ENCODE peak calls at places on chromosome 12, in five cellular contexts. R, I, N, T and S are unnamed samples.
A peak's percentile ranks its signal among the peaks of the same experiment; 100 is the strongest.

GRCh38 chr12:106288510-106289195 is 13.9 kb upstream of the TCP11L2 start:
- DNase-seq in I (no peak), T (no peak), R (no peak), N (no peak), S (no peak)

GRCh38 chr12:13044002-13044858 is at the start of gene FAM234B:
- DNase-seq in N (peak; percentile 90), I (peak; percentile 80), T (peak; percentile 75), R (peak; percentile 81), S (peak; percentile 48)

GRCh38 chr12:49518914-49519573 is 19.8 kb upstream of the KCNH3 start:
- DNase-seq in T (no peak), I (no peak), R (no peak), N (no peak), S (no peak)

GRCh38 chr12:43501705-43502104 is 50.3 kb downstream of the ADAMTS20 start:
- DNase-seq in I (no peak), R (no peak), T (no peak), N (no peak), S (no peak)

GRCh38 chr12:15620726-15621125 is 168.5 kb downstream of the EPS8 start:
- DNase-seq in I (no peak), N (no peak), T (no peak), R (no peak), S (no peak)

GRCh38 chr12:79083181-79083580 is 218.6 kb downstream of the SYT1 start:
- DNase-seq in I (no peak), R (no peak), N (no peak), T (no peak), S (no peak)

GRCh38 chr12:96190403-96191170 is 3.6 kb upstream of the ELK3 start:
- DNase-seq in T (no peak), R (no peak), N (no peak), I (no peak), S (no peak)

GRCh38 chr12:98847242-98847641 is 202.2 kb downstream of the APAF1 start:
- DNase-seq in N (no peak), R (no peak), I (no peak), T (no peak), S (no peak)

GRCh38 chr12:32457251-32458025 is 58.1 kb downstream of the FGD4 start:
- DNase-seq in N (no peak), T (no peak), I (no peak), R (no peak), S (no peak)

GRCh38 chr12:94977766-94978468 is 25.6 kb downstream of the NDUFA12 start:
- DNase-seq in T (no peak), I (no peak), N (no peak), R (no peak), S (no peak)

GRCh38 chr12:31724597-31724996 is 4.2 kb downstream of the AMN1 start:
- DNase-seq in I (no peak), T (no peak), R (no peak), N (no peak), S (no peak)

GRCh38 chr12:23542187-23542586 is 407.3 kb downstream of the SOX5 start:
- DNase-seq in R (no peak), N (no peak), T (no peak), I (no peak), S (no peak)

GRCh38 chr12:124848621-124849380 is 14.9 kb downstream of the SCARB1 start:
- DNase-seq in T (no peak), N (no peak), R (no peak), I (no peak), S (no peak)

GRCh38 chr12:53424626-53425514 is 1.2 kb downstream of the AMHR2 start:
- DNase-seq in T (no peak), N (no peak), R (no peak), I (no peak), S (no peak)

GRCh38 chr12:65835256-65835655 is 11.0 kb downstream of the HMGA2 start:
- DNase-seq in I (no peak), N (no peak), R (no peak), T (no peak), S (no peak)

GRCh38 chr12:106914796-106915634 is 40.7 kb upstream of the TMEM263 start:
- DNase-seq in I (no peak), N (no peak), R (no peak), T (no peak), S (no peak)

GRCh38 chr12:85798122-85798521 is 38.1 kb downstream of the RASSF9 start:
- DNase-seq in I (no peak), R (no peak), N (no peak), T (no peak), S (no peak)

GRCh38 chr12:118050972-118051910 is 9.7 kb downstream of the WSB2 start:
- DNase-seq in N (peak; percentile 19), I (no peak), T (no peak), R (no peak), S (no peak)

GRCh38 chr12:133129368-133130037 is 571 bp downstream of the ZNF891 start:
- DNase-seq in R (no peak), I (no peak), N (no peak), T (peak; percentile 1), S (peak; percentile 1)

GRCh38 chr12:104370989-104371870 is 67.7 kb downstream of the EID3 start:
- DNase-seq in R (no peak), N (no peak), I (no peak), T (no peak), S (no peak)

GRCh38 chr12:92654929-92655328 is 47.9 kb upstream of the PLEKHG7 start:
- DNase-seq in T (no peak), N (no peak), R (no peak), I (no peak), S (peak; percentile 11)

GRCh38 chr12:118237908-118238307 is 102.0 kb downstream of the PEBP1 start:
- DNase-seq in T (no peak), N (no peak), I (no peak), R (no peak), S (no peak)

GRCh38 chr12:51951843-51952722 is 584 bp downstream of the ACVR1B start:
- DNase-seq in R (no peak), N (peak; percentile 77), I (peak; percentile 32), T (no peak), S (peak; percentile 55)

GRCh38 chr12:100127766-100128508 is 14.7 kb downstream of the BLTP3B start:
- DNase-seq in I (no peak), R (no peak), N (no peak), T (no peak), S (no peak)

GRCh38 chr12:26047401-26048226 is 77.2 kb downstream of the BHLHE41 start:
- DNase-seq in T (no peak), N (peak; percentile 56), R (no peak), I (no peak), S (peak; percentile 49)

GRCh38 chr12:93007539-93007938 is 78.4 kb upstream of the EEA1 start:
- DNase-seq in R (no peak), T (no peak), N (no peak), I (no peak), S (no peak)

GRCh38 chr12:79127268-79127895 is 262.8 kb downstream of the SYT1 start:
- DNase-seq in N (no peak), R (no peak), T (no peak), I (no peak), S (no peak)

GRCh38 chr12:116123511-116124258 is 153.8 kb downstream of the MED13L start:
- DNase-seq in I (peak; percentile 45), R (peak; percentile 41), T (no peak), N (peak; percentile 75), S (peak; percentile 67)

GRCh38 chr12:64178122-64178521 is 44.0 kb downstream of the KICS2 start:
- DNase-seq in R (no peak), N (no peak), I (no peak), T (no peak), S (no peak)

GRCh38 chr12:111842556-111843396 is 748 bp downstream of the MAPKAPK5 start:
- DNase-seq in N (no peak), T (peak; percentile 17), R (no peak), I (no peak), S (no peak)

GRCh38 chr12:63301311-63301710 is 150.3 kb upstream of the AVPR1A start:
- DNase-seq in I (no peak), T (no peak), R (no peak), N (no peak), S (no peak)

GRCh38 chr12:11446372-11446771 is 51.0 kb upstream of the PRB2 start:
- DNase-seq in I (no peak), T (no peak), R (no peak), N (no peak), S (no peak)

GRCh38 chr12:117342682-117343081 is 18.7 kb downstream of the NOS1 start:
- DNase-seq in N (no peak), T (no peak), R (no peak), I (no peak), S (no peak)

GRCh38 chr12:3418609-3419469 is 72.2 kb upstream of the PRMT8 start:
- DNase-seq in T (no peak), N (no peak), I (no peak), R (peak; percentile 45), S (no peak)

GRCh38 chr12:131388164-131388795 is 322.6 kb upstream of the SFSWAP start:
- DNase-seq in I (peak; percentile 39), N (no peak), T (no peak), R (no peak), S (no peak)